ENCODE peak calls at places on chromosomes 6 and 20, in six cellular contexts. One of them, this sample, is unnamed. For H3K4me1, the result is how much of the 10 kb centered on the place peaks cover.

GRCh38 chr20:50624351-50625016 is 66.9 kb downstream of the RIPOR3 start:
- DNase-seq in tibial artery: no peak
- DNase-seq in vagina: no peak
- DNase-seq in heart right ventricle: no peak
- DNase-seq in upper lobe of right lung: peak
- DNase-seq in stomach: peak
- DNase-seq in this sample: peak

GRCh38 chr6:101613556-101613955 is 220.0 kb downstream of the GRIK2 start:
- DNase-seq in tibial artery: no peak
- DNase-seq in stomach: no peak
- DNase-seq in upper lobe of right lung: no peak
- DNase-seq in heart right ventricle: no peak
- DNase-seq in vagina: no peak
- DNase-seq in this sample: no peak

GRCh38 chr6:143969077-143969476 is 39.0 kb downstream of the PLAGL1 start:
- DNase-seq in upper lobe of right lung: no peak
- DNase-seq in tibial artery: no peak
- DNase-seq in vagina: no peak
- DNase-seq in heart right ventricle: no peak
- DNase-seq in stomach: no peak
- DNase-seq in this sample: no peak

GRCh38 chr6:46655803-46656202 is 3.0 kb downstream of the SLC25A27 start:
- DNase-seq in upper lobe of right lung: no peak
- DNase-seq in stomach: no peak
- DNase-seq in tibial artery: no peak
- DNase-seq in vagina: no peak
- DNase-seq in heart right ventricle: no peak
- DNase-seq in this sample: no peak

GRCh38 chr20:62905536-62906117 is 20.7 kb downstream of the DIDO1 start:
- DNase-seq in stomach: no peak
- DNase-seq in tibial artery: no peak
- DNase-seq in upper lobe of right lung: no peak
- DNase-seq in vagina: no peak
- DNase-seq in heart right ventricle: no peak
- DNase-seq in this sample: no peak

GRCh38 chr20:13809855-13810254 is 25.0 kb downstream of the NDUFAF5 start:
- DNase-seq in tibial artery: no peak
- DNase-seq in vagina: no peak
- DNase-seq in stomach: no peak
- DNase-seq in upper lobe of right lung: no peak
- DNase-seq in heart right ventricle: no peak
- DNase-seq in this sample: no peak

GRCh38 chr6:122374307-122374706 is 25.1 kb upstream of the HSF2 start:
- DNase-seq in vagina: no peak
- DNase-seq in upper lobe of right lung: no peak
- DNase-seq in stomach: no peak
- DNase-seq in tibial artery: no peak
- DNase-seq in heart right ventricle: no peak
- DNase-seq in this sample: no peak

GRCh38 chr20:51526105-51526470 is 16.4 kb downstream of the NFATC2 start:
- DNase-seq in heart right ventricle: no peak
- DNase-seq in stomach: no peak
- DNase-seq in tibial artery: no peak
- DNase-seq in vagina: no peak
- DNase-seq in upper lobe of right lung: no peak
- DNase-seq in this sample: no peak

GRCh38 chr6:42766163-42766670 is 15.6 kb upstream of the BICRAL start:
- DNase-seq in vagina: no peak
- DNase-seq in tibial artery: no peak
- DNase-seq in stomach: no peak
- DNase-seq in upper lobe of right lung: no peak
- DNase-seq in heart right ventricle: no peak
- DNase-seq in this sample: no peak

GRCh38 chr6:25788305-25788922 is 33.9 kb downstream of the SLC17A4 start:
- DNase-seq in tibial artery: peak
- DNase-seq in vagina: no peak
- DNase-seq in upper lobe of right lung: no peak
- DNase-seq in stomach: peak
- DNase-seq in heart right ventricle: peak
- DNase-seq in this sample: peak

GRCh38 chr6:37680668-37681067 is 17.0 kb downstream of the MDGA1 start:
- DNase-seq in vagina: no peak
- DNase-seq in tibial artery: no peak
- DNase-seq in upper lobe of right lung: no peak
- DNase-seq in stomach: no peak
- DNase-seq in heart right ventricle: no peak
- DNase-seq in this sample: no peak

GRCh38 chr6:134577998-134578397 is 260.1 kb upstream of the SGK1 start:
- DNase-seq in stomach: no peak
- DNase-seq in upper lobe of right lung: no peak
- DNase-seq in tibial artery: no peak
- DNase-seq in vagina: no peak
- DNase-seq in heart right ventricle: no peak
- DNase-seq in this sample: no peak

GRCh38 chr6:161444464-161444863 is 170.6 kb upstream of the AGPAT4 start:
- DNase-seq in vagina: no peak
- DNase-seq in upper lobe of right lung: no peak
- DNase-seq in tibial artery: no peak
- DNase-seq in heart right ventricle: peak
- DNase-seq in stomach: no peak
- DNase-seq in this sample: peak

GRCh38 chr6:159878341-159878740 is 12.4 kb upstream of the MAS1 start:
- DNase-seq in tibial artery: no peak
- DNase-seq in heart right ventricle: no peak
- DNase-seq in vagina: peak
- DNase-seq in stomach: no peak
- DNase-seq in upper lobe of right lung: no peak
- DNase-seq in this sample: no peak

GRCh38 chr20:34941224-34941623 is 14.4 kb downstream of the GSS start:
- DNase-seq in vagina: no peak
- DNase-seq in upper lobe of right lung: no peak
- DNase-seq in stomach: no peak
- DNase-seq in tibial artery: no peak
- DNase-seq in heart right ventricle: no peak
- DNase-seq in this sample: no peak

GRCh38 chr6:154920502-154921200 is 74.5 kb upstream of the TIAM2 start:
- DNase-seq in stomach: no peak
- DNase-seq in vagina: no peak
- DNase-seq in upper lobe of right lung: no peak
- DNase-seq in heart right ventricle: no peak
- DNase-seq in tibial artery: no peak
- DNase-seq in this sample: no peak

GRCh38 chr6:79423216-79423615 is 114.0 kb downstream of the LCA5 start:
- DNase-seq in upper lobe of right lung: no peak
- DNase-seq in vagina: no peak
- DNase-seq in heart right ventricle: no peak
- DNase-seq in stomach: no peak
- DNase-seq in tibial artery: no peak
- DNase-seq in this sample: no peak

GRCh38 chr20:8385247-8385646 is 253.2 kb downstream of the PLCB1 start:
- DNase-seq in tibial artery: no peak
- DNase-seq in stomach: peak
- DNase-seq in heart right ventricle: peak
- DNase-seq in vagina: no peak
- DNase-seq in upper lobe of right lung: no peak
- DNase-seq in this sample: no peak

DNA sequence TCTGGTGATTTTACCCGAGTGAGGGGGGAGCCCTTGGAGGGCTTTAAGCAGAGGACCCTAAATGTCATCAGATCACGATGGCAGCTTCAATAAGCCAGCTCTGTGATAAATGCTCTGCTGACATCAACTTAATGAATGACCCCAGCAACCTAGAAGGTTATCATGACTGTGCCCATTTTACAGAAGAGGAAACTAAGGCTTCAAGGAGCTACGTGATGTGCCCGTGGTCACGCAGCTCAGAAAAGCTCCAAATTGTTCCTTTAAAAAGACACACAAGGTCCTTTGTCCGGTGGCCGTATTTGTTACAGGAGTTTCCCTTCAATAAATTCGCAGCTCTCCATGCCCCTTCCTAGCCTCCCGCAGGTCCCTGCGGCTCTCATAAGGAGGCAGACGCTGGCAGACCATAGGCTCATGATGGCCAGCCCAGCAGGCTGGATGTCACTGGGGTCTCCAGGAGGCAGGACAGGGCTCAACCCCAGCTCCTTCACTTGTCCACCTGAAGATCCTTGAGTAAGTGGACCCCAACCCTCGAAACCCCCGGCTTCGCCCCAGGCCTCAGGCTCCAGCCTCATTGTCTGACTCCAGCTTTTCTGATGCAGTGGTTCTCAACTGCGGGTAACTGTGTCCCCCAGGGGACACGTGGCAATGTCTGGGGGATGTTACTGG is 106.4 kb downstream of the BMP7 start:
- DNase-seq in vagina: no peak
- DNase-seq in tibial artery: no peak
- DNase-seq in upper lobe of right lung: no peak
- DNase-seq in stomach: no peak
- DNase-seq in heart right ventricle: no peak
- DNase-seq in this sample: no peak
- H3K4me1 ChIP-seq in vagina: under half
- H3K4me1 ChIP-seq in tibial artery: under half
- H3K4me1 ChIP-seq in upper lobe of right lung: under half
- H3K4me1 ChIP-seq in stomach: under half
- H3K4me1 ChIP-seq in heart right ventricle: under half
- H3K4me1 ChIP-seq in this sample: under half

DNA sequence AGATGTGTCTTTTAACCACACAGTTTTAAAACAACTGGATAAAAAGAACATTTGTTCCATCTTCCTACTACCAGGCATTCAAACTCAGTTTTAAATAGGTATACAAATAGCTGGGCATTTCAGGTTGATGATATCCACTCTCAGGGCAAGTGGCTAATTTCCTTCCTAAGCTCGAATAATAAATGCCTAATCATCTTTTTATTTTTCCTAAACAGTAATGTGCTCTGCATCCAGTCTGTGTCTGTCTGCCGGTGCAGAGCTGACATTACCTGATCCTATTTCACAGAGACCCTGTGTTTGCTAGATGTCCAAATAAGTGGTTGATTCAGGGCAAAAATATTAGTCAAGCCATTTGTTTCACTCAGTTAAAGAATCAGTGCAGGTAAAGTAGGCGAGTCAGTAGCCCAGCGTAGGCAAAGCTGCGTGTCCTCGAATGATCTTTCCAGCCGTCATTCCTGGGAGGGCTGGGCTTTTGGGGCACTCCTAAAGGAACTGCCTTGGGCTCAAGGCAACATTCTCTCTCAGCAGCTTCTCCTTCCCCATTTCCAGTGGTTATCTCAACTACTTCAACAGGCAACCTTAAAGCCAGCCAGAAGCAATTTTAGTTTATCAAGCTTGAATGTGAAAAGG is 74.2 kb upstream of the BMP2 start:
- DNase-seq in tibial artery: no peak
- DNase-seq in upper lobe of right lung: no peak
- DNase-seq in vagina: no peak
- DNase-seq in heart right ventricle: no peak
- DNase-seq in stomach: peak
- DNase-seq in this sample: no peak
- H3K4me1 ChIP-seq in tibial artery: under half
- H3K4me1 ChIP-seq in upper lobe of right lung: under half
- H3K4me1 ChIP-seq in vagina: under half
- H3K4me1 ChIP-seq in heart right ventricle: under half
- H3K4me1 ChIP-seq in stomach: under half
- H3K4me1 ChIP-seq in this sample: under half

GRCh38 chr6:167292301-167293087 is 1.4 kb downstream of the UNC93A start:
- DNase-seq in vagina: no peak
- DNase-seq in tibial artery: no peak
- DNase-seq in stomach: no peak
- DNase-seq in upper lobe of right lung: no peak
- DNase-seq in heart right ventricle: no peak
- DNase-seq in this sample: peak

GRCh38 chr6:167293088-167293589 is 2.0 kb downstream of the UNC93A start:
- DNase-seq in vagina: no peak
- DNase-seq in upper lobe of right lung: no peak
- DNase-seq in heart right ventricle: no peak
- DNase-seq in tibial artery: no peak
- DNase-seq in stomach: no peak
- DNase-seq in this sample: no peak

GRCh38 chr6:167294241-167294640 is 3.1 kb downstream of the UNC93A start:
- DNase-seq in upper lobe of right lung: no peak
- DNase-seq in heart right ventricle: no peak
- DNase-seq in tibial artery: no peak
- DNase-seq in stomach: no peak
- DNase-seq in vagina: no peak
- DNase-seq in this sample: no peak

GRCh38 chr6:167294651-167295494 is 3.8 kb downstream of the UNC93A start:
- DNase-seq in upper lobe of right lung: peak
- DNase-seq in stomach: no peak
- DNase-seq in tibial artery: no peak
- DNase-seq in heart right ventricle: no peak
- DNase-seq in vagina: no peak
- DNase-seq in this sample: no peak

GRCh38 chr6:167293590-167294091 is 2.5 kb downstream of the UNC93A start:
- DNase-seq in upper lobe of right lung: no peak
- DNase-seq in tibial artery: no peak
- DNase-seq in stomach: no peak
- DNase-seq in heart right ventricle: no peak
- DNase-seq in vagina: no peak
- DNase-seq in this sample: no peak
- H3K4me1 ChIP-seq in upper lobe of right lung: under half
- H3K4me1 ChIP-seq in tibial artery: under half
- H3K4me1 ChIP-seq in stomach: under half
- H3K4me1 ChIP-seq in heart right ventricle: under half
- H3K4me1 ChIP-seq in vagina: under half
- H3K4me1 ChIP-seq in this sample: under half

GRCh38 chr6:29251741-29252140 is 49.8 kb upstream of the OR14J1 start:
- DNase-seq in upper lobe of right lung: no peak
- DNase-seq in tibial artery: no peak
- DNase-seq in heart right ventricle: no peak
- DNase-seq in stomach: no peak
- DNase-seq in vagina: no peak
- DNase-seq in this sample: no peak

DNA sequence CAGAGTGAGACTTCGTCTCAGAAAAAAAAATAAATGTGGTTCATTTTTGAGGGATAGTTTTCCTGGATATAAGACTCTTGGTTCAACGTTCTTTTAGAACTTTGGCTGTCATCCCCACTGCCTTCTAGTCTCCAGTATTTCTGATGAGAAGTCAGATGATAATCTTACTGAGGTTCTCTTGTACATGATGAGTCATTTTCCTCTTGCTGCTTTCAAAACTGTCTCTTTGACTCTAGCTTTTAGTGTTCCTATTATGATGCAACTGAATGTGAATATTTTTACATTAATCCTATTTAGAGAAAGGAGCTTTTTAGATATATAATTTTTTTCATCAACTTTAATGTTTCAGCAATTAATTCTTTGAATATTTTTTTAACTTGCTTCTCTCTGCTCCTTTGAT is 46.0 kb upstream of the OR14J1 start:
- DNase-seq in upper lobe of right lung: no peak
- DNase-seq in tibial artery: no peak
- DNase-seq in stomach: no peak
- DNase-seq in vagina: no peak
- DNase-seq in heart right ventricle: no peak
- DNase-seq in this sample: no peak
- H3K4me1 ChIP-seq in upper lobe of right lung: under half
- H3K4me1 ChIP-seq in tibial artery: under half
- H3K4me1 ChIP-seq in stomach: under half
- H3K4me1 ChIP-seq in vagina: under half
- H3K4me1 ChIP-seq in heart right ventricle: under half
- H3K4me1 ChIP-seq in this sample: under half